ENCODE peak calls at places on chromosomes 11 and 22, in four cellular contexts. C is K562, G is WTC11, M is SK-N-SH. V is an unnamed sample.

GRCh38 chr11:8930456-8931175 is 2.1 kb downstream of the C11orf16 start:
- DNase-seq in C (no peak), G (no peak), M (no peak), V (no peak)

GRCh38 chr22:20805972-20806471 is 32.1 kb downstream of the SERPIND1 start:
- DNase-seq in C (peak), G (no peak), M (no peak), V (no peak)

GRCh38 chr11:116404143-116404800 is 368.5 kb downstream of the BUD13 start:
- DNase-seq in C (no peak), G (no peak), M (no peak), V (no peak)

GRCh38 chr11:63888170-63889086 is 28.5 kb downstream of the RCOR2 start:
- DNase-seq in C (peak), G (peak), M (no peak), V (no peak)

GRCh38 chr11:69065136-69065710 is 16.5 kb downstream of the TPCN2 start:
- DNase-seq in C (no peak), G (no peak), M (no peak), V (no peak)

GRCh38 chr11:47376543-47377371 is 1.6 kb downstream of the SPI1 start:
- DNase-seq in C (peak), G (no peak), M (peak), V (no peak)

GRCh38 chr22:31578171-31578570 is 81.8 kb downstream of the SFI1 start:
- DNase-seq in C (no peak), G (no peak), M (no peak), V (no peak)

GRCh38 chr11:17865765-17866428 is 131.3 kb downstream of the KCNC1 start:
- DNase-seq in C (no peak), G (no peak), M (no peak), V (no peak)

GRCh38 chr11:88174627-88175003 is 628 bp downstream of the RAB38 start:
- DNase-seq in C (no peak), G (peak), M (no peak), V (no peak)

GRCh38 chr11:64598797-64599697 is 8.0 kb downstream of the SLC22A12 start:
- DNase-seq in C (no peak), G (no peak), M (no peak), V (no peak)

GRCh38 chr22:42116848-42117424 is 13.7 kb downstream of the CYP2D6 start:
- DNase-seq in C (no peak), G (peak), M (no peak), V (no peak)

GRCh38 chr11:74822187-74822586 is 73.5 kb downstream of the RNF169 start:
- DNase-seq in C (no peak), G (no peak), M (no peak), V (no peak)

GRCh38 chr11:57513911-57514537 is 1.5 kb downstream of the SLC43A1 start:
- DNase-seq in C (peak), G (peak), M (peak), V (no peak)

GRCh38 chr11:64387916-64388315 is 29.0 kb downstream of the RPS6KA4 start:
- DNase-seq in C (no peak), G (no peak), M (no peak), V (no peak)

GRCh38 chr11:73856001-73856663 is 20.5 kb downstream of the COA4 start:
- DNase-seq in C (no peak), G (no peak), M (peak), V (no peak)

GRCh38 chr11:42770444-42771065 is 541.2 kb upstream of the API5 start:
- DNase-seq in C (peak), G (peak), M (peak), V (no peak)

GRCh38 chr22:17954860-17955587 is 69.3 kb downstream of the MICAL3 start:
- DNase-seq in C (no peak), G (no peak), M (no peak), V (no peak)

GRCh38 chr11:97717922-97718321 is 1302.8 kb upstream of the CNTN5 start:
- DNase-seq in C (no peak), G (no peak), M (no peak), V (no peak)

GRCh38 chr11:1072821-1073231 is 1.8 kb upstream of the MUC2 start:
- DNase-seq in C (no peak), G (peak), M (no peak), V (no peak)

GRCh38 chr11:64407630-64408029 is 48.7 kb downstream of the RPS6KA4 start:
- DNase-seq in C (no peak), G (no peak), M (no peak), V (no peak)

GRCh38 chr11:33500865-33501479 is 199.7 kb downstream of the C11orf91 start:
- DNase-seq in C (peak), G (no peak), M (no peak), V (no peak)

GRCh38 chr11:31822604-31823371 is 11.7 kb upstream of the PAX6 start:
- DNase-seq in C (no peak), G (no peak), M (peak), V (no peak)

GRCh38 chr11:26017322-26017860 is 314.5 kb upstream of the ANO3 start:
- DNase-seq in C (no peak), G (no peak), M (no peak), V (no peak)

GRCh38 chr11:68117896-68118470 is 3.2 kb downstream of the CHKA start:
- DNase-seq in C (peak), G (peak), M (no peak), V (no peak)

GRCh38 chr22:48488149-48488551 is 1339.5 kb downstream of the BRD1 start:
- DNase-seq in C (no peak), G (no peak), M (peak), V (no peak)

GRCh38 chr11:269146-269890 is 8.9 kb upstream of the NLRP6 start:
- DNase-seq in C (peak), G (no peak), M (no peak), V (peak)

GRCh38 chr22:37563153-37564081 is 3.1 kb downstream of the CDC42EP1 start:
- DNase-seq in C (peak), G (no peak), M (no peak), V (no peak)

GRCh38 chr11:29623144-29623722 is 393.6 kb downstream of the KCNA4 start:
- DNase-seq in C (no peak), G (peak), M (no peak), V (no peak)

GRCh38 chr11:105466582-105467228 is 143.2 kb upstream of the GRIA4 start:
- DNase-seq in C (no peak), G (no peak), M (no peak), V (no peak)

GRCh38 chr11:130449996-130450419 is 1.6 kb downstream of the ADAMTS15 start:
- DNase-seq in C (peak), G (peak), M (peak), V (no peak)

GRCh38 chr22:37088750-37089408 is 20.6 kb downstream of the TMPRSS6 start:
- DNase-seq in C (no peak), G (no peak), M (no peak), V (no peak)

GRCh38 chr11:113578164-113578455 is 102.9 kb upstream of the DRD2 start:
- DNase-seq in C (no peak), G (no peak), M (peak), V (no peak)

DNA sequence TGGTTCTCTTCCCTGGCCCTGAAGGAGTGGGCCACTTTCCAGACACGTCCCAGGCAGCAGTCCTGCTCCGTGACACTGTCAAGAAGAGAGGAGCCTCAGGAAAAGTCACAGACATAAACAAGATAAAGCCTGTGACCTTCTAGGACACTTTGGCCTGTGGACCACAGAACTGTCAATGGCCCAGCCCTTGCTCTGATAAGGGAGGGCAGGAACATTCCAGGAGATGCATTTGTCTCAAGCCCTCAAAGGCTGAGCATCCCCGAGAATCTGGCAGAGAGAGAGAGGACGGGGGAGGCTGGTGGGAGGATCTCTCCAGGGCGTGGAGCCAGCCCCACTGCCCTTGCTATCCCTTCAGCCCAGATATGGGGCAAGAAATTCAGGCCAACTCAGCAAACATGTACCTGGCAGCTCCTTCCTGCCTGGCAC is 476.4 kb downstream of the INSC start:
- DNase-seq in C (no peak), G (no peak), M (no peak), V (no peak)
- TF ChIP-seq USF1 in C (no peak), G (no peak), M (no peak), V (no peak)

DNA sequence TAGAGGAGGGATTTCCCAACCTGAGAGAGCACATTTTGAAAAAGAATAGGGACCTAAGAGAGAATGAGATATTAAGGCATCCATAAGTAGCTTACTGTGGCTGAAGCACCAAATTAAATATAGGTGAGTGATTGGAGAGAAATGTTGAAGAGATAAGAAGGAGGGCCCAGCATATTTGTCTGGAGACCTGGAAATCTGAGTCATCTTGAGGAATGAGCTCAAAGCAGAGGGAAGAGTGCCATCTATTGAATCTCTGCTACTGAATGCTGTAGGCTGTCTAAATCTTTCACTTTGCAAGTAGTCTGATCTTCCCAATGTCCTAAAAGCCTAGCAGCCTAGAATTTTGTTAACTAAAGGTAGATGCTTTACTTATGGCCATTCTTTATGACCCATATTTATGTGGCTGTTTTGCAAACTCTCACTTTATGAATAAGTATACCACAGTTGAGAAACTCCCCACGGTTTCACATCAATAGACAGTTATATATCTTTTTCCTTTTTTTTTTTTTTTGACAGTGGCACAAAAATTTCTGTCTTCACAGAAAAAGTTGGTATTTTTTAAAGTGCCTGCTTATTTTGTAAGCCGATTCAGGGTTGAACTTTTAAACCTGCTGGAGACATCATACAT is 2093.5 kb downstream of the LRRC4C start:
- DNase-seq in C (no peak), G (no peak), M (no peak), V (no peak)
- TF ChIP-seq USF1 in C (no peak), G (no peak), M (no peak), V (no peak)

GRCh38 chr22:49924113-49924833 is 5.8 kb downstream of the CRELD2 start:
- DNase-seq in C (no peak), G (no peak), M (no peak), V (no peak)

GRCh38 chr22:49922484-49922883 is 4.0 kb downstream of the CRELD2 start:
- DNase-seq in C (no peak), G (no peak), M (no peak), V (no peak)

GRCh38 chr22:49921508-49922278 is 3.3 kb downstream of the CRELD2 start:
- DNase-seq in C (no peak), G (no peak), M (no peak), V (no peak)

GRCh38 chr22:49922926-49923325 is 4.5 kb downstream of the CRELD2 start:
- DNase-seq in C (no peak), G (no peak), M (no peak), V (no peak)

GRCh38 chr22:49923445-49923844 is 5.0 kb downstream of the CRELD2 start:
- DNase-seq in C (no peak), G (no peak), M (no peak), V (no peak)
- TF ChIP-seq USF1 in C (no peak), G (no peak), M (no peak), V (no peak)

GRCh38 chr22:30324008-30324730 is 2.6 kb downstream of the TBC1D10A start:
- DNase-seq in C (no peak), G (no peak), M (no peak), V (no peak)
- TF ChIP-seq USF1 in C (no peak), G (no peak), M (no peak), V (no peak)

GRCh38 chr11:19316434-19316833 is 75.7 kb upstream of the E2F8 start:
- DNase-seq in C (no peak), G (no peak), M (no peak), V (no peak)
- TF ChIP-seq USF1 in C (no peak), G (no peak), M (no peak), V (no peak)

GRCh38 chr11:12797996-12798395 is 123.8 kb downstream of the TEAD1 start:
- DNase-seq in C (no peak), G (no peak), M (no peak), V (no peak)

GRCh38 chr11:12792590-12792989 is 118.4 kb downstream of the TEAD1 start:
- DNase-seq in C (no peak), G (no peak), M (no peak), V (no peak)

GRCh38 chr11:12792018-12792417 is 117.8 kb downstream of the TEAD1 start:
- DNase-seq in C (peak), G (no peak), M (no peak), V (no peak)

GRCh38 chr11:12793506-12793905 is 119.3 kb downstream of the TEAD1 start:
- DNase-seq in C (no peak), G (no peak), M (no peak), V (no peak)

DNA sequence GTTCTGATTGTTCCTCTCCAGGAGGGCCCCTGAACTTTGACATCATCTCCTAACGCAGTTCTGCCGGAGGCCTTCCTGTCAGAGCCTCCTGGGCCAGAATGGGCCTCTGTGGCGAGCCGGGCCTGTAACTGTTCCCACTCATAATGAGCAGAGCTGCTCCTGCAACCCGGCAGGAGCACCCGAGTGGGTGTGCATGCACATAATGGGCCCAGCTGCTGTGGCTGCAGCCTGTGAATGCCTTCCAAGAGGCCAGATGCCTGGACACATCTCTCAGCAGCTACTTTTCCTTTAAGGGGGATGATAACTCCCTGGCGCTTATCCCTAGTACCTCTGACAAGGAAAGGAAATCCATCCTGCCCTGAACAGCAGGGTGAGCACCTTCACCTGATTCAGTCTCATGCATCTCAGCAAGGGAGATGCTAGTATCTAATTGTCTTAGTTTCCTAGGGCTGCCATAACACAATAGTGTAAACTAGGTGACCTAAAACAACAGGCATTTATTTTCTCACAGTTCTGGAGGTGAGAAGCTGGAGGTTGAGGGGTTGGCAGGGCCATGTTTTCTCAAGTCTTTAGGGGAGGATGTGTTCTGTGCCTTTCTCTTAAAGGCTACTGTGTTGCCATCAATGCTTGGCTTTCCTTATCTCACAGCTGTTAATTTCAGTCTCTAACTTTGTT is 120.5 kb downstream of the TEAD1 start:
- DNase-seq in C (no peak), G (no peak), M (no peak), V (no peak)
- TF ChIP-seq USF1 in C (no peak), G (no peak), M (no peak), V (no peak)

GRCh38 chr11:7667460-7667859 is 5.8 kb downstream of the CYB5R2 start:
- DNase-seq in C (no peak), G (no peak), M (no peak), V (no peak)

GRCh38 chr11:7670631-7671030 is 2.7 kb downstream of the CYB5R2 start:
- DNase-seq in C (no peak), G (no peak), M (no peak), V (no peak)

GRCh38 chr11:7668464-7668863 is 4.8 kb downstream of the CYB5R2 start:
- DNase-seq in C (no peak), G (no peak), M (no peak), V (no peak)

GRCh38 chr11:7671347-7671746 is 2.0 kb downstream of the CYB5R2 start:
- DNase-seq in C (no peak), G (no peak), M (no peak), V (no peak)

DNA sequence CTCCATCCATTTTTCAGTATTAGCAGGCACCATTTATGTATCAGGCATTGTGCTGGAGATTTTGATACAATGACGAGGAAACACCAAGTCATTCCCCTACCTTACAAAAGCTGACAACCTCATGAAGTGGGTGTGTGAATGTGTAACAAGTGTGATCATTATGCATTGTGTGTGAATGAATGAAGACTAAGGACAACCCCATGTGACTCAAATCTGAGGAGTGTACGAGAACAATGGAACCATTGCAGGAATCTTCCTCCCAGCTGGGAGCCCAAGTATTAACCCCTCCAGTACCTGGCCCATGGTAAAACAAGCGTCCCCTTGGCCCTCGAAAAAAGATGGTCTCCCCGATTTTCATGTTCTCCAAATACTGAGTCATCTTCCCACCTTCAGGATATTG is 4.4 kb downstream of the CYB5R2 start:
- DNase-seq in C (no peak), G (no peak), M (no peak), V (no peak)
- TF ChIP-seq USF1 in C (no peak), G (no peak), M (no peak), V (no peak)

GRCh38 chr11:23856654-23857053 is 640.2 kb upstream of the LUZP2 start:
- DNase-seq in C (no peak), G (no peak), M (no peak), V (no peak)
- TF ChIP-seq USF1 in C (no peak), G (no peak), M (no peak), V (no peak)

GRCh38 chr11:79206951-79207350 is 233.9 kb downstream of the TENM4 start:
- DNase-seq in C (no peak), G (peak), M (no peak), V (no peak)
- TF ChIP-seq USF1 in C (no peak), G (no peak), M (no peak), V (no peak)

DNA sequence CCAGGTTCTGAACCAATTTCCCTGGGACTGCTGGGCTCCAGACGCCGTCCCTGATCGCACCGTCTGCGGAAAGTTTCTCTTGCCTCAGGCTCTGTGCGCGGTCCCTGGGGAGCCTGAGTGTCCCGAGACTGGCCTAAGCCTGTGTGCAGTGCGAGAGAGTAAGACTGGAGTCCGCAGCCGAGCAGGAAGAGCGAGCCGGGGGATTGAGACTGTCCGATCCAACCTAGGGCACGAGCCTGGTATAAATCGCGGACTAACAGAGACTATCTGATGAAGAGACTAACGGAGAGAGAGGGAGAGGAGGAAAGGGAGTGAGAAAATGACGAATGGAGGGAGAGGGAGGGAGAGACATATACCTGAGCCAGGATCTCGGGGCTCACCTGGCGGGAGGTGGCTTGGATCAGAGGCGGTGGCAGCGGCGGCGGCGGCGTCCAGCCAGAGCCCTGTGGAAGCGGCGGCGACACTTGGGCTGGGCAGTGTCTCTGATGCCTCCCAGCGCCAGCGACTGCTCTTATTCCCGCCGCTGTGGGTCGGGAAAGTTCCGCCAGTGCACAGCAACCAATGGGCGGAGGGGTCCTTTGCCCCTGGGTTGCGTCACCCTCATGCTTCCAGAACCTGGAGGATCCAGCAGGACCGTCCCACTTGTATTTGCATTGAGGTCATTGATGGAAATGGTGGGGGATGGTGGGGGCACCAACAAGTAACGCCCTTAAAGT is at the start of gene CALCA:
- DNase-seq in C (no peak), G (peak), M (peak), V (no peak)
- TF ChIP-seq USF1 in C (no peak), G (no peak), M (no peak), V (no peak)